ENCODE peak calls at places on chromosomes 13 and 19, in eight cellular contexts. I, X, G, M, C, T, K and Q are unnamed samples.
A peak's percentile ranks its signal among the peaks of the same experiment; 100 is the strongest.

GRCh38 chr19:900302-901111 is 7.2 kb downstream of the RNU6-9 start:
- DNase-seq in I (no peak), X (no peak), G (no peak), M (no peak), C (peak; percentile 49), T (no peak), K (no peak), Q (no peak)

GRCh38 chr19:48540110-48540509 is 11.9 kb upstream of the SULT2B1 start:
- DNase-seq in I (no peak), X (no peak), G (no peak), M (no peak), C (no peak), T (no peak), K (no peak), Q (no peak)

GRCh38 chr19:1736916-1737315 is 16.4 kb upstream of the ONECUT3 start:
- DNase-seq in I (no peak), X (no peak), G (no peak), M (no peak), C (no peak), T (no peak), K (no peak), Q (no peak)

GRCh38 chr13:78608705-78609463 is 5.5 kb upstream of the POU4F1 start:
- DNase-seq in I (no peak), X (no peak), G (no peak), M (no peak), C (no peak), T (peak; percentile 4), K (no peak), Q (no peak)

GRCh38 chr19:38355728-38356725 is 18.3 kb upstream of the PSMD8 start:
- DNase-seq in I (no peak), X (no peak), G (no peak), M (no peak), C (no peak), T (no peak), K (no peak), Q (no peak)

GRCh38 chr13:90690458-90691063 is 656.9 kb upstream of the MIR17HG start:
- DNase-seq in I (no peak), X (no peak), G (no peak), M (no peak), C (no peak), T (peak; percentile 51), K (no peak), Q (no peak)

GRCh38 chr13:44801990-44802389 is 187.3 kb downstream of the NUFIP1 start:
- DNase-seq in I (no peak), X (no peak), G (peak; percentile 45), M (no peak), C (no peak), T (peak; percentile 92), K (no peak), Q (no peak)

GRCh38 chr13:73187106-73187505 is 128.3 kb downstream of the KLF5 start:
- DNase-seq in I (no peak), X (no peak), G (no peak), M (no peak), C (no peak), T (no peak), K (no peak), Q (no peak)

GRCh38 chr19:54209748-54210494 is 9.3 kb downstream of the RPS9 start:
- DNase-seq in I (no peak), X (peak; percentile 84), G (peak; percentile 97), M (peak; percentile 82), C (peak; percentile 89), T (peak; percentile 99), K (peak; percentile 97), Q (peak; percentile 91)

GRCh38 chr13:19083340-19083739 is 98.3 kb downstream of the TUBA3C start:
- DNase-seq in I (no peak), X (no peak), G (no peak), M (no peak), C (no peak), T (no peak), K (no peak), Q (no peak)

GRCh38 chr13:59641261-59641660 is 522.5 kb downstream of the DIAPH3 start:
- DNase-seq in I (no peak), X (no peak), G (no peak), M (no peak), C (no peak), T (no peak), K (no peak), Q (no peak)

GRCh38 chr19:2547033-2547680 is 71.2 kb downstream of the GADD45B start:
- DNase-seq in I (no peak), X (no peak), G (no peak), M (no peak), C (no peak), T (no peak), K (no peak), Q (no peak)

GRCh38 chr13:42228527-42228926 is 43.4 kb upstream of the AKAP11 start:
- DNase-seq in I (no peak), X (no peak), G (no peak), M (no peak), C (no peak), T (no peak), K (no peak), Q (no peak)

GRCh38 chr19:46204008-46204407 is 25.5 kb upstream of the IGFL1 start:
- DNase-seq in I (no peak), X (no peak), G (no peak), M (no peak), C (no peak), T (no peak), K (no peak), Q (no peak)

GRCh38 chr19:47381653-47382279 is 32.7 kb downstream of the DHX34 start:
- DNase-seq in I (no peak), X (no peak), G (peak; percentile 30), M (no peak), C (no peak), T (no peak), K (no peak), Q (no peak)

GRCh38 chr13:28753208-28753892 is 34.6 kb upstream of the SLC46A3 start:
- DNase-seq in I (no peak), X (peak; percentile 16), G (peak; percentile 31), M (peak; percentile 54), C (no peak), T (peak; percentile 70), K (no peak), Q (peak; percentile 82)

DNA sequence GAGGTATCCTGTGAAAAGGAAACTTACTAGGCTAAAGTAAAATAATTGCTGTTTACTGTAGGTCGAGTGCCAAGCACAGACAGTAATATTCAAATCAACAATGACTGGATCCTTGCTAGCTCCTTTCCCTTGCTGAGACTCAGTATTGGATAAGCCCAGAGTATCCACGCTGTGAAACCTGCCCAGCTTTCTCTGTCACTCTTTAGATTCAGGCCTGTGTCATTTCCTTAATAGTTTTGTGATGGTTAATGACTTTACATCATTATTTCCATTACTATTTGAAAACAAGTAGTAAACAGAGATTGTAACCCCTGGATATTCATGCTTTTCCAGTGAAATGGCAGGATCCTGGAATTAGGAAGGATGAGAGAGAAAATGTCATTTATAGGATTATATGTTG is 110.7 kb downstream of the LRCH1 start:
- DNase-seq in I (no peak), X (no peak), G (no peak), M (no peak), C (no peak), T (no peak), K (no peak), Q (no peak)
- H3K4me1 ChIP-seq in I (peaks cover 22% of the 10 kb centered on the region), X (peaks cover 36% of the 10 kb centered on the region), G (peaks cover 98% of the 10 kb centered on the region), M (peaks cover 9% of the 10 kb centered on the region), C (peaks cover 24% of the 10 kb centered on the region), T (peaks cover 5% of the 10 kb centered on the region), K (peaks cover 7% of the 10 kb centered on the region), Q (no peaks in the 10 kb centered on the region)

DNA sequence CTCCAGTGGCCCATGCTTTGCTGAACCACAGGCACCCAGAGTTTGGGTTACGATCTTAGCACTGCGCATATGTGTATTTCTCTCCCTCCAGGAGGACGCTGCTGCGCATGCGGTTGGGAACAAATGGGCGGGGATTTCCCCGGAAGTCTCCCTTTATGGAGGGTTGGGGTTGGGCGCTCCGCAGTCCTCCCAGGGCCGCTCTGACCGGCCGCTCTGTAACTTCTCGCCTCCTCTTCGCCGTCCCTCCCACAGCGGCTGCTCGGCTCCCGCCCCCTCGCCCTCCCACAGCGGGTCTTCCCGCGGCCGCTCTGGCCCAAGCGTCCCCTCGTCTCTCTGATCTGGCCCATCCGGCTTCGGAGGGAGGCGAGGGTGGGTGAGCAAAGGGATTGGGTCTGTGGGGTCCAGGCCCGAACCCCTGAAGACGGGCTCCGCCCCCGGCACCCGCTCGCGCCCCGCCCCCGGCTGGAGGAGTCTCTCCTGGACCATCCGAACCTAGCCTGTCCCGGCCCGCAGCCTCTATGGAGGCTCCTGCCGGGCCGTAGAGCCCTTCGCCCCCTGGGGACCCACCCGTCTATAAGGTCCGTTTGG is at the start of gene MEGF8:
- DNase-seq in I (peak; percentile 96), X (peak; percentile 92), G (peak; percentile 98), M (peak; percentile 98), C (peak; percentile 99), T (peak; percentile 99), K (peak; percentile 98), Q (peak; percentile 99)
- TF ChIP-seq CTCF in I (no peak), X (no peak), G (no peak), M (no peak), C (no peak), T (peak; percentile 97), K (no peak), Q (no peak)

DNA sequence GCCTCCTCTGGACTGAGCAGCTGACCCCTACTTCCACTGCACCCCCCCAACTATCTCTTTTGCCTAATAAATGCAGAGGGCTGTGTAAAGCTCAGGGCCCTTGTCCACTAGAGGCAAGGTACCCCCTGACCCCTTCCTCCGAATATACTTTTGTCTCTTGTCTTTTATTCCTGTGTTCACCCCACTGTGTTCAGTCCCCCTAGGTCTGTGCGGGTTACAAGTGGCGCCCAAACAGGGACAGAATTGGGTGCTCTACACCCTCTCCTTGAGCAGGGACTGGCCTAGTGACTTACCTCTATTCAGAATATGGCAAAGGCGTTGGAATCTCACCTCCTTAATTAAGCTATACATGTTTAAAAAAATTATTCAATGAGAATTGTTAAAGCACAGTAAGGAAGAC is 15.0 kb downstream of the ZNF350 start:
- DNase-seq in I (no peak), X (no peak), G (no peak), M (no peak), C (no peak), T (peak; percentile 30), K (no peak), Q (no peak)
- H3K4me3 ChIP-seq in I (no peak overlapping the region), X (no peak overlapping the region), G (no peak overlapping the region), M (no peak overlapping the region), C (no peak overlapping the region), T (no peak overlapping the region), K (no peak overlapping the region), Q (no peak overlapping the region)

GRCh38 chr19:7395360-7395781 is 46.6 kb downstream of the ARHGEF18 start:
- DNase-seq in I (no peak), X (no peak), G (no peak), M (no peak), C (no peak), T (no peak), K (no peak), Q (no peak)

GRCh38 chr19:7394728-7395359 is 46.1 kb downstream of the ARHGEF18 start:
- DNase-seq in I (peak; percentile 79), X (peak; percentile 71), G (peak; percentile 94), M (peak; percentile 88), C (peak; percentile 94), T (peak; percentile 89), K (peak; percentile 91), Q (peak; percentile 84)

GRCh38 chr19:7395793-7396192 is 47.1 kb downstream of the ARHGEF18 start:
- DNase-seq in I (no peak), X (no peak), G (no peak), M (no peak), C (no peak), T (no peak), K (no peak), Q (no peak)

GRCh38 chr19:7393459-7393858 is 44.7 kb downstream of the ARHGEF18 start:
- DNase-seq in I (no peak), X (no peak), G (no peak), M (no peak), C (no peak), T (no peak), K (no peak), Q (no peak)

GRCh38 chr19:7393934-7394508 is 45.3 kb downstream of the ARHGEF18 start:
- DNase-seq in I (no peak), X (no peak), G (no peak), M (no peak), C (no peak), T (no peak), K (no peak), Q (no peak)
- H3K4me1 ChIP-seq in I (peaks cover 26% of the 10 kb centered on the region), X (peaks cover 7% of the 10 kb centered on the region), G (peaks cover 45% of the 10 kb centered on the region), M (no peaks in the 10 kb centered on the region), C (peaks cover 26% of the 10 kb centered on the region), T (peaks cover 7% of the 10 kb centered on the region), K (peaks cover 4% of the 10 kb centered on the region), Q (no peaks in the 10 kb centered on the region)